ENCODE peak calls at places on chromosomes 7 and 10, in nine cellular contexts. G is PC-3, Z is astrocyte of the spinal cord, R is GM12865, N is neural progenitor cell, E is MM.1S, S is upper lobe of right lung, A is heart left ventricle, W is prostate gland. F is an unnamed sample.

GRCh38 chr10:113680172-113681111 is 730 bp downstream of the CASP7 start:
- DNase-seq in A (peak), R (peak), E (peak), G (peak), W (peak), Z (peak), S (peak), N (no peak), F (peak)

GRCh38 chr10:22816298-22816653 is 101.9 kb upstream of the PIP4K2A start:
- DNase-seq in Z (peak), G (peak), S (no peak), A (no peak), N (no peak), W (no peak), R (peak), E (no peak), F (peak)

GRCh38 chr10:124224331-124225028 is 131.1 kb upstream of the CHST15 start:
- DNase-seq in Z (peak), W (no peak), A (no peak), G (peak), S (no peak), E (no peak), R (no peak), N (no peak), F (no peak)

GRCh38 chr7:79624336-79624735 is 170.9 kb upstream of the MAGI2 start:
- DNase-seq in R (no peak), S (no peak), G (peak), W (no peak), Z (no peak), E (no peak), N (no peak), A (no peak), F (no peak)

GRCh38 chr7:107461938-107462533 is 7.8 kb upstream of the GPR22 start:
- DNase-seq in W (no peak), A (no peak), N (no peak), G (no peak), E (no peak), S (no peak), R (no peak), Z (no peak), F (no peak)

GRCh38 chr7:67361150-67361549 is 364.5 kb downstream of the TYW1 start:
- DNase-seq in Z (no peak), G (no peak), E (no peak), A (no peak), N (no peak), W (no peak), R (no peak), S (no peak), F (no peak)

GRCh38 chr7:4230352-4230751 is 451.7 kb upstream of the FOXK1 start:
- DNase-seq in S (no peak), G (no peak), W (no peak), Z (no peak), A (no peak), E (no peak), N (no peak), R (no peak), F (no peak)

GRCh38 chr10:132526676-132527075 is 10.9 kb upstream of the INPP5A start:
- DNase-seq in W (no peak), E (no peak), N (no peak), S (no peak), A (no peak), G (no peak), R (no peak), Z (peak), F (no peak)

GRCh38 chr7:132394283-132395003 is 181.8 kb downstream of the PLXNA4 start:
- DNase-seq in G (peak), Z (no peak), R (peak), N (no peak), A (no peak), W (no peak), E (peak), S (no peak), F (peak)

GRCh38 chr10:18282094-18282493 is 141.9 kb downstream of the CACNB2 start:
- DNase-seq in G (no peak), S (no peak), R (no peak), E (no peak), W (no peak), N (peak), Z (no peak), A (no peak), F (no peak)

GRCh38 chr7:74475987-74476350 is 22.3 kb downstream of the GTF2IRD1 start:
- DNase-seq in W (no peak), R (no peak), G (no peak), S (no peak), Z (no peak), A (no peak), E (no peak), N (no peak), F (no peak)

GRCh38 chr7:124690840-124691239 is 74.8 kb downstream of the GPR37 start:
- DNase-seq in Z (no peak), A (no peak), W (no peak), R (no peak), N (no peak), S (no peak), E (no peak), G (peak), F (no peak)

GRCh38 chr7:105350906-105351305 is 37.8 kb downstream of the SRPK2 start:
- DNase-seq in N (no peak), G (no peak), R (no peak), W (no peak), Z (no peak), S (no peak), E (no peak), A (no peak), F (no peak)

GRCh38 chr7:105353752-105354328 is 34.9 kb downstream of the SRPK2 start:
- DNase-seq in W (no peak), R (peak), E (no peak), S (no peak), Z (peak), N (no peak), A (peak), G (no peak), F (peak)

GRCh38 chr7:105352018-105352612 is 36.6 kb downstream of the SRPK2 start:
- DNase-seq in Z (peak), N (no peak), R (peak), S (peak), W (peak), A (peak), E (peak), G (peak), F (peak)

GRCh38 chr7:105354383-105354782 is 34.3 kb downstream of the SRPK2 start:
- DNase-seq in S (no peak), Z (no peak), E (no peak), A (no peak), R (peak), G (peak), N (no peak), W (no peak), F (peak)

GRCh38 chr7:105352922-105353668 is 35.6 kb downstream of the SRPK2 start:
- DNase-seq in N (no peak), A (no peak), E (no peak), S (no peak), R (no peak), G (no peak), Z (no peak), W (no peak), F (peak)
- H3K4me3 ChIP-seq in N (no peak), A (no peak), E (no peak), S (no peak), R (no peak), G (no peak), Z (no peak), W (no peak), F (no peak)

DNA sequence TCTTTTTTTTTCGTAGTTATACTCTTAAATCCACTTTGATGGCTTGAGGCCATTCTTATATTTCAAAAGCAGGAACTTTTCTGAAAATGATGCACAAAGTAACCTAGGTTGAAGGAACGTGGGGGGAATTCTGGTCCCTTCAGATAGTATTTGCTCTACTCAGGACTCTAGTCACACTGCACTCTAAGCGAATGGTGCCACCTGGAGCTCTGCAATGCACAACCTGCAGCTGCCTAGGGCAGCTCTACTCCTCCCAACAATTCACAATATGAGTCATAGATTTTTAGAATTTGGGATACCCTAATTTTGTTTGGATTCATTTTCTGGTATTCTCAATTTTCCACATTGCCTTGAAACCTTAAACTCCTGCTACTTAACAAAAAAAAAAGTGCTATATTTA is 17.3 kb downstream of the SYPL1 start:
- DNase-seq in R (no peak), A (no peak), E (no peak), S (no peak), G (no peak), Z (no peak), N (no peak), W (no peak), F (no peak)
- TF ChIP-seq CTCF in R (no peak), A (no peak), E (no peak), S (no peak), G (peak), Z (no peak), N (no peak), W (no peak), F (no peak)

DNA sequence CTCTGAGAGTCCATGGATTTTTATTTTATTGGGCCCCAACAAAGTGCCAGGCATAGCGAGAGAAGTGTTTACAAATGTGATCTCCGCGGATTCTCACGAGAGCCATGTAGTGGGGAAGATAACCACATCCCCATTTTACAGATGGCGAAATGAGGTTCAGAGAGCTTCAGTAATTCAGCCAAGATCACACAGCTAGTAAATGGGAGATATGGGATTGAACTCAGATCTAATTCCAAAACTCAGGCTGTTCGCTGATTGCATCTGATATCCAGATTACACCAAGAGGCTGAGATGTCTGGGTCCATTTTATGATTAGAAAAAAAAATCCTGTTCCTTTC is 1.3 kb downstream of the FAS start:
- DNase-seq in Z (no peak), A (no peak), G (no peak), S (no peak), W (no peak), E (no peak), R (no peak), N (no peak), F (no peak)
- H3K4me3 ChIP-seq in Z (peak), A (peak), G (peak), S (peak), W (peak), E (peak), R (peak), N (peak), F (peak)

DNA sequence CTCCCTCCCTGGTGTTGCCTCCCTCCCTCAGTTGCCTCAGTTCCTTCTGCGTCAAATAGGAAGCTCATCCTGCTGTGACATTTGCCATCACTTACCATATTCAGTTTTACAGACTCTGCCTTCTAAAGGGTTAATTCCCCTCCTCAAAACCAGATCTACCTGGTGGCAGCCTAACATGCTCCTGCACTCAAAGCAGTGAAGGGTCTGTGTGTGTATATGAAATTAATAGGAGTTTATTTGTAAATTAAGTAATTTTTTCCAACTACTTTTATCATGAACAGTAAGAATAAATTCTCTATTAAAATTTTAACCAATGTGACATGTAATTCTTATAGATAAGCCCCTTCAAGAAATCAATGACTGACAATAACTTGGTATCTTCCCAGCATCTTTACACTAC is 158.6 kb upstream of the INSYN2A start:
- DNase-seq in N (no peak), G (no peak), S (no peak), W (no peak), E (no peak), Z (peak), A (no peak), R (no peak), F (peak)
- TF ChIP-seq CTCF in N (peak), G (peak), S (peak), W (no peak), E (peak), Z (peak), A (no peak), R (no peak), F (peak)

DNA sequence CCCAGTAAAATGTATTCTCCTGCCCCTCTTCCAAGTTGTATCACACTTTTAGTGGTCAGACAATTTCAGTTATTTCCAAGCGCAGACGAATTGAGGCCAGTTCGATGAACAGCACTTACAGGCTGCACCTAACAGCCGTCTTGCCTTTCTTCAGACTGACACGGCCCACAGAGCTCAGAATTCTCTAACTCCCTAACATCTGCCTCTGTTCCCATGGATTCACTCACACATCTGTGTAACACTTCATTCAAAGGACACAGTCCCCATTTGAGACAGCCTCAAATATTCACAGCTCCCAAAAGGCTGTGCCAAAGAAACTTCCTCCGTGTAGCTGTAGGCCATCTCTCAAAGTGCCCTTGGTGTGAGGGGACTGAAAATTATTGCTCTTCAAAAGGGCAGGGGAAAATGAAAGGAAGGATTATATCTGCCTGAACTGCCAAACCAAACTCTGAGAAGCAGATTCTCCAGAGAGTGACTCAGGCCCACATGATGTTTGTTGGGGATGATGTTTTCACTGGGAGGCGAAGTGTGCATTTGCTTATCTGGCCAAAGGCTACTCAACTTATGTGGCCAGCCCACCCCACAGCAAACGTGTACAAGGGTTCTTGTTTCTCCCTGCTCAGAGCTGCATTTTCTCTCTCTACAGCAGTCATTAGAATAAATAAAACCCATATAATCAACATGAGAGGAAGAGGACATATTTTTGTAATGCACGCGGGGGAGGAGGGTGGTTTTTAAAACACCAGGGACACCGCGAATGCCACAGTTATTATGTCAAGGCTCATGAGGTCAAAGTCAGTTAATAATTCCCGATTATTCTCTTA is 302.4 kb upstream of the NFE2L3 start:
- DNase-seq in Z (peak), N (no peak), R (no peak), E (no peak), S (no peak), G (peak), A (peak), W (no peak), F (peak)
- H3K4me3 ChIP-seq in Z (no peak), N (no peak), R (no peak), E (no peak), S (no peak), G (no peak), A (no peak), W (no peak), F (peak)

DNA sequence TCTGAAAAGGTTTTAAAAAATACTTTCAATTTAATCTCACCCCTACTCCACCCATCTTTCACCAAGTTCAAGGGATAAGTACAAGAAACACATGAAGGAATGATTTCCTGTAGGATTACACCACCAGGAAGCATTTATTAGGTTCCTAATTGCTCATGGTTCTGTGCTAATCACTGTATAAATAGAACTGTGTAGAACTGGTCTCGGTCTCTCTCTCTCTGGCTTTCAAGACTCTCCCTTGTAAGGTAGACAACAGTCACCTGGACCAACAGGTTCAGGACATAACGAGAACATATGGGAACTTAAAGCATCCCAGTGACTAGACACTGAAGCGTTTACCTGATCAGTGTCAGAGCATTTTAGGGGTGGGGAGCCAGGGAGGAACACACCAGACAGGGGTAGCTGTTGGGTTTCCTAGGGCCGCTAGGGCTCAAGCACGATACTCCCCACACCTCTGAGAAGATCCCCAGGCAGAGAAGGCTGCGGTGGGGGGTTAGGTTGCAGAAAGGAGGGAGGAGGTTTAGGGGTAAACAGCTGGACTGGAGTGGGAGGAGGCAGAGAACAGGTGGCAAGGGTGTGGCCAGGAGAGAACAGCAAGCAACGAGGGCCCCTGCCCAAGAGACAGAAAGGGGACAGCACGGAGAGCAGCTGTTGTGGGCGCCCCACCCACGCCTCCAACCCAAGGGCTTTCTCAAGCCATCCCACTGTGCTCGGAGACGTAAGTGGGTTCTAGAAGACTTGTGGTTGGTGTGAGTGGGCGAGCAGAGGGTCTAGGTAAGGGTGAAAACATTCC is 52.5 kb upstream of the USP6NL start:
- DNase-seq in A (no peak), S (no peak), R (peak), Z (no peak), E (no peak), W (no peak), N (no peak), G (no peak), F (no peak)
- TF ChIP-seq CTCF in A (no peak), S (no peak), R (no peak), Z (no peak), E (no peak), W (no peak), N (no peak), G (no peak), F (no peak)

F was measured in fibroblast of the aortic adventitia.